ENCODE peak calls at places on chromosomes 3 and 15, in eight cellular contexts. J is CD8-positive, alpha-beta T cell; Q is kidney epithelial cell; C is NT2/D1; W is spleen; R is neuronal stem cell; T is WERI-Rb-1; B is breast epithelium. L is an unnamed sample. For H3K36me3, the result is how much of the 10 kb centered on the place peaks cover.

GRCh38 chr15:25695875-25696760 is 167.0 kb downstream of the ATP10A start:
- DNase-seq in R (no peak), T (no peak), Q (no peak), W (peak), B (no peak), C (no peak), J (no peak), L (no peak)

GRCh38 chr15:23647421-23648375 is at the start of gene MAGEL2:
- DNase-seq in W (no peak), J (no peak), C (no peak), B (no peak), R (peak), Q (no peak), T (peak), L (no peak)

GRCh38 chr3:159528251-159528895 is 460.3 kb upstream of the IL12A start:
- DNase-seq in J (no peak), W (no peak), T (no peak), Q (no peak), C (no peak), R (no peak), B (no peak), L (no peak)

GRCh38 chr3:59540241-59540640 is 490.4 kb upstream of the CFAP20DC start:
- DNase-seq in T (no peak), R (no peak), W (no peak), B (no peak), Q (no peak), J (no peak), C (no peak), L (peak)

GRCh38 chr3:163939926-163940325 is 1138.4 kb downstream of the SI start:
- DNase-seq in T (no peak), W (no peak), B (no peak), J (no peak), C (no peak), R (no peak), Q (no peak), L (peak)

GRCh38 chr3:50926868-50927267 is 252.1 kb downstream of the DOCK3 start:
- DNase-seq in T (no peak), J (no peak), W (no peak), Q (no peak), B (no peak), C (peak), R (no peak), L (no peak)

GRCh38 chr15:73596214-73596613 is 37.0 kb downstream of the NPTN start:
- DNase-seq in R (no peak), Q (no peak), C (no peak), T (no peak), B (no peak), W (no peak), J (no peak), L (no peak)

GRCh38 chr15:70936326-70936725 is 43.7 kb downstream of the LRRC49 start:
- DNase-seq in W (no peak), R (no peak), C (no peak), J (no peak), T (no peak), Q (no peak), B (no peak), L (peak)

GRCh38 chr3:152403632-152404066 is 134.9 kb downstream of the MBNL1 start:
- DNase-seq in B (peak), R (no peak), W (no peak), J (no peak), T (no peak), Q (no peak), C (no peak), L (no peak)

GRCh38 chr3:143040264-143040879 is 39.0 kb downstream of the U2SURP start:
- DNase-seq in B (no peak), J (no peak), R (no peak), C (peak), T (no peak), W (no peak), Q (peak), L (peak)

GRCh38 chr3:71062920-71063767 is 520.4 kb downstream of the FOXP1 start:
- DNase-seq in C (no peak), B (no peak), J (no peak), W (no peak), Q (no peak), T (no peak), R (no peak), L (peak)

GRCh38 chr3:178707632-178708031 is 171.4 kb downstream of the KCNMB2 start:
- DNase-seq in C (no peak), B (no peak), J (no peak), R (no peak), T (no peak), Q (no peak), W (no peak), L (peak)

GRCh38 chr3:178703268-178703975 is 167.2 kb downstream of the KCNMB2 start:
- DNase-seq in B (no peak), R (no peak), T (no peak), J (no peak), W (no peak), Q (peak), C (no peak), L (peak)

GRCh38 chr3:178709047-178709446 is 172.8 kb downstream of the KCNMB2 start:
- DNase-seq in Q (no peak), R (no peak), C (peak), J (no peak), T (no peak), W (no peak), B (no peak), L (peak)

GRCh38 chr3:178705925-178706324 is 169.7 kb downstream of the KCNMB2 start:
- DNase-seq in W (no peak), Q (no peak), C (no peak), B (no peak), T (no peak), J (no peak), R (no peak), L (peak)

GRCh38 chr3:178706411-178706810 is 170.2 kb downstream of the KCNMB2 start:
- DNase-seq in T (no peak), J (no peak), R (no peak), Q (no peak), C (no peak), B (no peak), W (no peak), L (peak)
- H3K36me3 ChIP-seq in T (under half), J (under half), R (under half), Q (under half), C (under half), B (under half), W (under half), L (under half)

GRCh38 chr3:37324752-37325407 is 150.5 kb upstream of the LRRFIP2 start:
- DNase-seq in C (no peak), T (no peak), R (no peak), W (no peak), Q (no peak), B (no peak), J (no peak), L (no peak)

GRCh38 chr3:37319784-37320183 is 145.4 kb upstream of the LRRFIP2 start:
- DNase-seq in B (no peak), W (no peak), C (no peak), Q (no peak), T (no peak), R (no peak), J (no peak), L (no peak)

GRCh38 chr3:37321260-37321852 is 147.0 kb upstream of the LRRFIP2 start:
- DNase-seq in T (no peak), C (no peak), W (no peak), R (no peak), B (no peak), J (no peak), Q (no peak), L (no peak)

GRCh38 chr3:37320276-37320675 is 145.9 kb upstream of the LRRFIP2 start:
- DNase-seq in T (no peak), R (no peak), B (no peak), W (no peak), Q (no peak), C (no peak), J (no peak), L (no peak)

GRCh38 chr3:37321863-37322262 is 147.5 kb upstream of the LRRFIP2 start:
- DNase-seq in R (no peak), J (no peak), C (no peak), Q (no peak), T (no peak), B (no peak), W (no peak), L (no peak)
- H3K36me3 ChIP-seq in R (under half), J (under half), C (half or more), Q (under half), T (under half), B (under half), W (under half), L (under half)

GRCh38 chr15:99371180-99372103 is 120.2 kb downstream of the LRRC28 start:
- DNase-seq in W (no peak), C (no peak), T (no peak), R (no peak), J (no peak), B (no peak), Q (no peak), L (peak)
- H3K36me3 ChIP-seq in W (under half), C (under half), T (under half), R (under half), J (under half), B (under half), Q (under half), L (under half)

GRCh38 chr15:30928076-30928475 is 24.4 kb downstream of the FAN1 start:
- DNase-seq in T (no peak), J (no peak), Q (no peak), W (no peak), B (no peak), R (no peak), C (no peak), L (no peak)

GRCh38 chr15:30933293-30933692 is 29.6 kb downstream of the FAN1 start:
- DNase-seq in W (no peak), T (no peak), R (no peak), C (no peak), B (no peak), J (no peak), Q (no peak), L (peak)

GRCh38 chr15:30929064-30929669 is 25.5 kb downstream of the FAN1 start:
- DNase-seq in R (no peak), Q (no peak), T (no peak), J (no peak), W (no peak), B (no peak), C (no peak), L (no peak)

GRCh38 chr15:30929982-30930381 is 26.3 kb downstream of the FAN1 start:
- DNase-seq in C (no peak), B (no peak), W (no peak), R (no peak), J (no peak), Q (no peak), T (no peak), L (no peak)

GRCh38 chr15:30930422-30930821 is 26.7 kb downstream of the FAN1 start:
- DNase-seq in J (no peak), W (no peak), C (no peak), T (no peak), R (no peak), B (no peak), Q (no peak), L (no peak)
- H3K36me3 ChIP-seq in J (under half), W (under half), C (half or more), T (half or more), R (under half), B (under half), Q (under half), L (under half)

GRCh38 chr3:31210068-31210650 is 315.7 kb upstream of the GADL1 start:
- DNase-seq in W (no peak), J (no peak), R (no peak), Q (no peak), B (no peak), C (no peak), T (no peak), L (no peak)
- H3K36me3 ChIP-seq in W (under half), J (under half), R (under half), Q (under half), B (under half), C (under half), T (under half), L (under half)

GRCh38 chr15:101178414-101178813 is 73.4 kb downstream of the CHSY1 start:
- DNase-seq in Q (no peak), W (no peak), T (no peak), R (no peak), J (no peak), B (no peak), C (no peak), L (no peak)
- H3K36me3 ChIP-seq in Q (under half), W (under half), T (under half), R (under half), J (under half), B (under half), C (half or more), L (under half)

DNA sequence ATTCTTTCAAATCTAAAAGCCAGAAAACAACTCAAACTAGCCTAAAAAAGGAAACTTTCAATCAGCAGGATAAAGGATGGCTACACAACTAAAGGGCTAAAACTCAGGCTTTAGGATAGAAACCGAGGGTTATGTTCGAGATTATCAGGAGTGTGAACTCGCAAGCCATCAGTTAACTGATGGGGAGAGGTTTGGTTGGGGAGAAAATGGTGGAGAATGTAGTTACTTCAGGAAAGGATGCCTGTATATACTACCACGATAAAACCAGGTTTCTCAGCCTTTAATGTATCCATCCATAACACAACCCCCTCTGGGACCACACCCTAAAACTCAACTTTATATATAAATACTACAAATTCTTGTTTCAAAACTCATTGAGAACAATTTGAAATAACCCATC is 22.2 kb downstream of the TRA2B start:
- DNase-seq in R (no peak), Q (no peak), J (no peak), C (no peak), W (no peak), B (no peak), T (no peak), L (no peak)
- H3K36me3 ChIP-seq in R (under half), Q (under half), J (under half), C (half or more), W (half or more), B (under half), T (half or more), L (under half)